ENCODE peak calls at places on chromosome 20, in four cellular contexts. One of them, this sample, is unnamed.

GRCh38 chr20:43835944-43836540 is 78.6 kb upstream of the TOX2 start:
- DNase-seq in astrocyte: no peak
- DNase-seq in neural progenitor cell: no peak
- DNase-seq in fibroblast of lung: no peak
- DNase-seq in this sample: no peak

GRCh38 chr20:37475258-37475657 is 45.8 kb upstream of the NNAT start:
- DNase-seq in astrocyte: no peak
- DNase-seq in neural progenitor cell: no peak
- DNase-seq in fibroblast of lung: no peak
- DNase-seq in this sample: no peak

GRCh38 chr20:64133951-64134407 is 26.6 kb upstream of the NPBWR2 start:
- DNase-seq in astrocyte: no peak
- DNase-seq in neural progenitor cell: peak
- DNase-seq in fibroblast of lung: no peak
- DNase-seq in this sample: no peak

GRCh38 chr20:20802328-20802727 is 89.9 kb upstream of the RALGAPA2 start:
- DNase-seq in astrocyte: no peak
- DNase-seq in neural progenitor cell: no peak
- DNase-seq in fibroblast of lung: no peak
- DNase-seq in this sample: no peak

GRCh38 chr20:4883546-4883945 is 117.8 kb downstream of the SLC23A2 start:
- DNase-seq in astrocyte: no peak
- DNase-seq in neural progenitor cell: no peak
- DNase-seq in fibroblast of lung: no peak
- DNase-seq in this sample: no peak

GRCh38 chr20:45450097-45450818 is 19.3 kb upstream of the WFDC2 start:
- DNase-seq in astrocyte: peak
- DNase-seq in neural progenitor cell: peak
- DNase-seq in fibroblast of lung: peak
- DNase-seq in this sample: peak

GRCh38 chr20:20223981-20224380 is 143.9 kb upstream of the INSM1 start:
- DNase-seq in astrocyte: no peak
- DNase-seq in neural progenitor cell: no peak
- DNase-seq in fibroblast of lung: no peak
- DNase-seq in this sample: no peak

GRCh38 chr20:40493551-40493950 is 195.5 kb downstream of the MAFB start:
- DNase-seq in astrocyte: peak
- DNase-seq in neural progenitor cell: no peak
- DNase-seq in fibroblast of lung: peak
- DNase-seq in this sample: no peak

GRCh38 chr20:15834857-15835256 is 738.4 kb downstream of the KIF16B start:
- DNase-seq in astrocyte: no peak
- DNase-seq in neural progenitor cell: no peak
- DNase-seq in fibroblast of lung: no peak
- DNase-seq in this sample: peak

GRCh38 chr20:3808141-3808479 is 12.0 kb downstream of the CDC25B start:
- DNase-seq in astrocyte: peak
- DNase-seq in neural progenitor cell: no peak
- DNase-seq in fibroblast of lung: peak
- DNase-seq in this sample: peak
- TF ChIP-seq EZH2 in astrocyte: no peak
- TF ChIP-seq EZH2 in neural progenitor cell: no peak
- TF ChIP-seq EZH2 in fibroblast of lung: no peak
- TF ChIP-seq EZH2 in this sample: no peak

DNA sequence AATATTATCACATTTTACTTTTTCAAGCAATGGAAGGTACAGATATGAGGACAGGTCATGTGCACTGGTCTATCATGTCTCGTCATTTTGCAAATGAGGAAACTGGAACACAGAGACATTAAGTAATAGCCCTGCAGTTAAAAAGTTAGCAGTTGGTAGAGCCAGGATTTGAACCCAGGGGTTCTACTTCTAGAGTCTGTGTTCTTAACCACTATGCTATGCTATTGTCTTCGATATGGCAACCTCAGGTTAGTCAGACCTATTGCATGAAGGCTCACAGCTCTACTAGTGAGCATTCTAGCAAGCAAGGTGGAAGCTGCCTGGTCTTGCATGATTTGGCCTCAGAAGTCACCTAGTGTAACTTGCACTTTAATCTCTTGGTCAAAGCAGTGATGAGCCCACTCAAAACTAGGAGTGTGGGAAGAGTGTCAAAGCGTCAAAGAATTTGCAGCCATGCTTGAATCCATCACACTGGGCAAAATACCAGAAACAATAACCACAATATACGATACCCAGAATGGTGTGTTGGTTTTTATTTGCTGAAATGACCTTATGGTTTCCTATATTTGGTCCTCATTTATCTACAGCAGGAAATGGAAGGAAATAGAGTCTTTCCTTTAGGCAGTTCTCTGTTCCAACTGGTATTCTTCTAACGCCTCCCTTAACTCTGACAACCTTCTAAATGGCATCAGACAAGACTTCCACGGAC is 20.4 kb upstream of the BMP2 start:
- DNase-seq in astrocyte: no peak
- DNase-seq in neural progenitor cell: no peak
- DNase-seq in fibroblast of lung: peak
- DNase-seq in this sample: peak
- H3K4me2 ChIP-seq in astrocyte: no peak
- H3K4me2 ChIP-seq in neural progenitor cell: no peak
- H3K4me2 ChIP-seq in fibroblast of lung: no peak
- H3K4me2 ChIP-seq in this sample: no peak

DNA sequence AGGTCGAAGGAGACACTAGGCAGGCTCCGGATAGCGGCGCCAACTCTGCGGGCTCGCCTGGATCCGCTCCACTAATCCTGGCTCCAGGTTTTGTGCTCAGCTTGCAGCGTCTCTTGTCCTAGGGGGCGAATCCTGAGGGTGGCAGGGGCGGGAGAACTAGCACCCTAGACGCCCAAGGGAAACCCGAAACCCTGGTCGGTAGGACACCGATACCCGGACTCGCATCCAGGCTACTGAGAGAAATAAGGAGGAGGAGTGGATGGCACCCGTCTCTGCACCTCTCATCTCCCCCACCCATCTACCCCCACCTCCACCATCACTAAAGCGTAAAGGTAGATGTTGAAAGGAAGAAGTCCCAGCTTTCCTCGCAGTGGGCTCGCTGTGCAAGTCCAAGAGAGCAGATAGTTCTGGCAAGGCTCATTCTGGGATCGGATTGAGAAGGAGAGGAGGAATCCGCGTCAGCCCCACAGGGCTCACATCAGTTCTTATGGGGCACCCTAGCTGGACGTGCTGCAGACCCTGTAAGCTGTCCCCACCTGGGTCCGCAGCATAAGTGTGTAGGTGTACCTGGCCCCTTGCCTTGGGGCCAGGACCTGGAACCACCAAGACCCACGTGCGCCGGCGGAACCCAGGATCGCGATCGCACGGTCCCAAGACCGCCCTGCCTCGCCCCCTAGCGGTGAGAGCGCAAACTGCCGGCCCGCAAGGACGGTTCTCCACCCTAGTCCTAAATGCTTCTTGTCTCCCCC is 6.9 kb downstream of the SLC32A1 start:
- DNase-seq in astrocyte: peak
- DNase-seq in neural progenitor cell: peak
- DNase-seq in fibroblast of lung: peak
- DNase-seq in this sample: peak
- TF ChIP-seq EZH2 in astrocyte: no peak
- TF ChIP-seq EZH2 in neural progenitor cell: peak
- TF ChIP-seq EZH2 in fibroblast of lung: peak
- TF ChIP-seq EZH2 in this sample: no peak

DNA sequence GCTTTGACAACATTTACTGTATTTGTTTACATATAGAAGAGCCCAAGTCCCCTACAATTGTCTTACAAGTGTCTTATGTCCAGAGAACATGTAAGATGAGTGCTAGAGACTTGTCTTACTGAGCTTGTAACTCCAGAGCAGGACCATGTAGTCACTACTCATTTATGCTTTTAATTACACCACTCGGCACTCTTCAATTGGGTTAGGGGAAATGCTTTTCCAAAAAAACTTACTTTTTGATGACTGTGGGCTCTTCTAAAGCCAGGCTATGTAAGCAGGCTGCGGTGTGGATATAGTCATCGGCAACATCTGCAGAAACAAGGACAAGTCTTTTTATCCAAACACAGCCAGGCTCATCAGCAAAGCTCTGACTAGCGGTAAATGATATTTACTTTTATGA is 18.7 kb downstream of the SNX5 start:
- DNase-seq in astrocyte: no peak
- DNase-seq in neural progenitor cell: no peak
- DNase-seq in fibroblast of lung: no peak
- DNase-seq in this sample: no peak
- H3K4me2 ChIP-seq in astrocyte: no peak
- H3K4me2 ChIP-seq in neural progenitor cell: no peak
- H3K4me2 ChIP-seq in fibroblast of lung: no peak
- H3K4me2 ChIP-seq in this sample: no peak

DNA sequence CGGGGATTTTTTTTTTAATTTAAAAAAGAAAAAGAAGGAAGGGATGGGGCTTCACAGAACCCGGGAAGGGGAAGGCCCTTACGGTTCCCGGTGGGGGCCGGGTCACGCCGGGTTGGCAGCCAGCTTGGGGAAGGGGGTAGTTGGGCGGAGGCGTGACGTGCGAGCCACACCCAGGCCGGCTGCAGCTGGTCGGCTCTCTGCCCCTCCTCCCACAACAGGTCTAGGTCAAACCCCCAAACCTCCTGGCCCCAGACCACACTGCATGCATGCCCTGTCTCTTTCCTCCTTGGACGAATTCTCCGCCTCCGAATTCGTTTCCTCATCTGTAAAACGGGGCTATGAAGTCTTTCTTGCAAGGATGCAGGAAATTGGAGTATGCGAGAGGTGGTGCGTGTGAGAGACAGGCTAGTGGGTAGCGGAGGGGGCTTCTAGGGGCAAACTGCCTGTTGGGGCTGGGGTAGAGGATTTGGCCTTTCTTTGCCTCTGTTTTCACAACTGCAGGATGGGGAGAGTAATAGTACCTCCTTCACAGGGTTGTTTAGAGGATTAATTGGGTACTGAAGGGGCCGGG is 835 bp downstream of the HCK start:
- DNase-seq in astrocyte: no peak
- DNase-seq in neural progenitor cell: peak
- DNase-seq in fibroblast of lung: no peak
- DNase-seq in this sample: no peak
- TF ChIP-seq EZH2 in astrocyte: no peak
- TF ChIP-seq EZH2 in neural progenitor cell: no peak
- TF ChIP-seq EZH2 in fibroblast of lung: peak
- TF ChIP-seq EZH2 in this sample: no peak

GRCh38 chr20:13017235-13017634 is 8.5 kb downstream of the SPTLC3 start:
- DNase-seq in astrocyte: peak
- DNase-seq in neural progenitor cell: no peak
- DNase-seq in fibroblast of lung: peak
- DNase-seq in this sample: no peak
- H3K4me2 ChIP-seq in astrocyte: no peak
- H3K4me2 ChIP-seq in neural progenitor cell: no peak
- H3K4me2 ChIP-seq in fibroblast of lung: no peak
- H3K4me2 ChIP-seq in this sample: peak

DNA sequence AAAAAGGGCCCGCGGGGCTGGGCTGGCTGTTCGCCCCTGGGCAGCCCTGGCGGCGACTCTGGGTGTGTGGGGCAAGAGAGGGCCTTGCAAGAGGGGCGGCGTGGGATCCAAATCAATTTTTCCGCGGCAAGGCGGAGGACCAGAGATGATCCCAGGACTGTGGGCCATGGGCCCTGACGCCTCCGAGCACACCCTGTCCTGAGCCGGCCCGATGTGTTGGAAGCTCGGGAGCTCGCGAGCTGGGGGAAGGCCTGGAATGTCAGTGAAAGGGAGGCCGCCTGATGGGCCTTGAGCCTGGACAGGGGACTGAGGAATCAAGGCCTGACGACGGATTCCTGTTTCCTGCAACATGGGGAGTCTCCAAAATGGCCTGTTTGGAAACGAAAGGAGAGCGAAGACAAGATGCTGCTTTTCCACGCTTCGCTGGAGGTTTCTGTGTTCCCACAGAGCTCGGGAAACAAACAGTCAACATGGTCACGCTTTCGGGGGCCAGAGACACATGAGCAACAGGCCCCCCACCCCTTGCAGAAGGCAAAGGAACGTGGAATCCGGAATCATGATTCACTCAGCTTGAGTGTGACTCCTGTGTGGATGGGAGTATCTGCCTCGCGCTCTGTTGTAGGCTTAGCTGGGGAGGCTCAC is 364.6 kb upstream of the DEFB115 start:
- DNase-seq in astrocyte: no peak
- DNase-seq in neural progenitor cell: no peak
- DNase-seq in fibroblast of lung: no peak
- DNase-seq in this sample: no peak
- TF ChIP-seq EZH2 in astrocyte: no peak
- TF ChIP-seq EZH2 in neural progenitor cell: no peak
- TF ChIP-seq EZH2 in fibroblast of lung: no peak
- TF ChIP-seq EZH2 in this sample: no peak

GRCh38 chr20:24996449-24997195 is 4.1 kb upstream of the APMAP start:
- DNase-seq in astrocyte: no peak
- DNase-seq in neural progenitor cell: no peak
- DNase-seq in fibroblast of lung: no peak
- DNase-seq in this sample: no peak
- H3K4me2 ChIP-seq in astrocyte: no peak
- H3K4me2 ChIP-seq in neural progenitor cell: no peak
- H3K4me2 ChIP-seq in fibroblast of lung: no peak
- H3K4me2 ChIP-seq in this sample: no peak

GRCh38 chr20:58045156-58045555 is 183.3 kb downstream of the ANKRD60 start:
- DNase-seq in astrocyte: no peak
- DNase-seq in neural progenitor cell: no peak
- DNase-seq in fibroblast of lung: no peak
- DNase-seq in this sample: no peak
- TF ChIP-seq EZH2 in astrocyte: no peak
- TF ChIP-seq EZH2 in neural progenitor cell: no peak
- TF ChIP-seq EZH2 in fibroblast of lung: no peak
- TF ChIP-seq EZH2 in this sample: no peak

This sample was measured in PC-3.